ENCODE peak calls at places on chromosomes 2 and 18, in five cellular contexts. H is HFFc6, L is upper lobe of right lung, K is heart left ventricle, X is GM13977. Y is an unnamed sample.

GRCh38 chr2:134621939-134622705 is 96.7 kb downstream of the TMEM163 start:
- DNase-seq in X (no peak), L (no peak), H (no peak), K (no peak), Y (no peak)

GRCh38 chr2:134550566-134551164 is 168.1 kb downstream of the TMEM163 start:
- DNase-seq in H (no peak), L (no peak), K (no peak), X (no peak), Y (no peak)

GRCh38 chr2:231680284-231680991 is 27.9 kb upstream of the PTMA start:
- DNase-seq in H (no peak), K (no peak), L (peak), X (no peak), Y (no peak)

GRCh38 chr2:10486601-10487079 is 38.5 kb upstream of the ODC1 start:
- DNase-seq in L (no peak), K (no peak), H (no peak), X (no peak), Y (peak)

GRCh38 chr2:121104721-121105141 is 180.3 kb downstream of the TFCP2L1 start:
- DNase-seq in X (no peak), H (no peak), L (no peak), K (no peak), Y (no peak)

GRCh38 chr2:130740671-130741070 is 11.8 kb downstream of the GPR148 start:
- DNase-seq in X (no peak), H (no peak), L (no peak), K (no peak), Y (peak)

GRCh38 chr2:64952896-64953482 is 36.2 kb upstream of the SLC1A4 start:
- DNase-seq in H (peak), K (no peak), L (no peak), X (no peak), Y (no peak)

GRCh38 chr2:159476329-159476728 is 140.0 kb downstream of the BAZ2B start:
- DNase-seq in X (no peak), L (no peak), K (no peak), H (no peak), Y (no peak)

GRCh38 chr18:22300665-22301636 is 116.8 kb downstream of the CTAGE1 start:
- DNase-seq in K (no peak), H (no peak), L (no peak), X (no peak), Y (no peak)

GRCh38 chr18:11516988-11517630 is 92.3 kb upstream of the SLC35G4 start:
- DNase-seq in L (no peak), K (no peak), X (no peak), H (no peak), Y (no peak)

GRCh38 chr2:164711246-164712138 is 90.2 kb upstream of the GRB14 start:
- DNase-seq in X (no peak), K (no peak), L (no peak), H (no peak), Y (no peak)

GRCh38 chr18:51514128-51514527 is 316.6 kb upstream of the MEX3C start:
- DNase-seq in H (no peak), K (no peak), X (no peak), L (no peak), Y (no peak)

GRCh38 chr2:147663964-147664363 is 180.9 kb upstream of the ACVR2A start:
- DNase-seq in H (no peak), L (no peak), X (no peak), K (no peak), Y (no peak)

GRCh38 chr2:200703132-200703925 is 108.4 kb upstream of the BZW1 start:
- DNase-seq in K (no peak), L (no peak), X (no peak), H (peak), Y (no peak)

GRCh38 chr2:113185643-113186315 is 12.0 kb downstream of the PSD4 start:
- DNase-seq in H (no peak), K (no peak), X (no peak), L (peak), Y (no peak)

GRCh38 chr2:17935242-17935885 is 56.9 kb downstream of the KCNS3 start:
- DNase-seq in K (no peak), H (no peak), L (no peak), X (no peak), Y (no peak)

GRCh38 chr2:10501521-10501961 is 53.4 kb upstream of the ODC1 start:
- DNase-seq in L (no peak), K (no peak), H (no peak), X (no peak), Y (peak)

GRCh38 chr2:186349508-186349907 is 136.6 kb upstream of the ZC3H15 start:
- DNase-seq in H (peak), X (no peak), L (no peak), K (no peak), Y (no peak)

GRCh38 chr2:166573393-166573792 is 79.3 kb upstream of the SCN7A start:
- DNase-seq in K (no peak), X (no peak), L (no peak), H (peak), Y (no peak)

GRCh38 chr18:73888565-73888964 is 259.1 kb downstream of the FBXO15 start:
- DNase-seq in K (no peak), H (no peak), L (no peak), X (no peak), Y (no peak)

GRCh38 chr2:154427453-154427852 is 271.0 kb upstream of the KCNJ3 start:
- DNase-seq in X (no peak), L (no peak), H (no peak), K (no peak), Y (no peak)

GRCh38 chr2:207825958-207826330 is 56.2 kb upstream of the FZD5 start:
- DNase-seq in K (peak), L (no peak), X (no peak), H (no peak), Y (no peak)

GRCh38 chr2:110116033-110116710 is 550 bp upstream of the MALL start:
- DNase-seq in H (peak), X (no peak), K (peak), L (peak), Y (no peak)

GRCh38 chr2:241724259-241724974 is 10.0 kb upstream of the D2HGDH start:
- DNase-seq in X (peak), K (no peak), L (no peak), H (no peak), Y (no peak)

GRCh38 chr2:98539056-98539735 is 69.1 kb downstream of the COA5 start:
- DNase-seq in L (no peak), H (no peak), K (no peak), X (no peak), Y (no peak)

GRCh38 chr2:12424820-12425219 is 291.9 kb upstream of the TRIB2 start:
- DNase-seq in L (no peak), K (no peak), X (no peak), H (no peak), Y (no peak)

DNA sequence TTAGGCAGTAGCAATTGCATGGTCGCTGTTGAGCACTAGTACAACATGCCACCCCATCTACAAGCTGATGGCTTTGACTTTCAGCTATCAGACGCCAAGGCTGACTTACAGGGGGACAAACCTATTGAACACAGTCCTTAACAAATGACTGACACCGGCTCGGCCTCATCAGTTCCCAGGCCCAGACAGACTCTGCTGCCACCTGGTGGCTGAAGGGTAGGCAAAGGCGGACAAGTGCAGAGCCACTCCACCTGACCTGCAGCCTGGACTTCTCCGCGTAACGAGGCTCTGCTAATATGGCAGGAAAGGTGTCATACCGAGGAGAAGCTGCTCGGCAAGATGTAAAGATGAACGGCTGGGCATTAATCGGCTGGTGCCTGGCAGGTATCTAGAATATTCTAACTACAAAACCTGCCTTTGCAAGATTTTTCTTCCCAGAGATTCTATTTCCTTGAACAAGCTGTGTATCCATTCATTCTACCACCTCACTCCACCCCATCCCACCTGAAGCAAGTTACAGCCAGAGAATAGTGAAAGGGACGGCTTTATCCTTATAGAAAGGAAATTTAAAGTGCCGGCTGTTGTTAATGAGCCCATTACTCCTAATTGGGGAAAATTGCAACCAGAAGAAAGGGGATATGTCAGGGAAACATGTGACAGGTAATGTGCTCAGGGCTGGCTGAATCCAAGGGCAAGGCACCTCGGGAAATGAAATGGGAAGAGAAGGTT is 67.4 kb downstream of the STEAP3 start:
- DNase-seq in X (peak), H (peak), L (peak), K (peak), Y (peak)
- TF ChIP-seq CTCF in X (peak), H (peak), L (peak), K (peak), Y (peak)

GRCh38 chr2:156129227-156129626 is 203.3 kb downstream of the NR4A2 start:
- DNase-seq in L (no peak), K (no peak), H (no peak), X (no peak), Y (no peak)
- TF ChIP-seq CTCF in L (no peak), K (no peak), H (no peak), X (peak), Y (no peak)

GRCh38 chr2:239968717-239969116 is 56.4 kb downstream of the NDUFA10 start:
- DNase-seq in K (no peak), L (no peak), H (no peak), X (no peak), Y (no peak)
- TF ChIP-seq CTCF in K (no peak), L (no peak), H (no peak), X (no peak), Y (no peak)

DNA sequence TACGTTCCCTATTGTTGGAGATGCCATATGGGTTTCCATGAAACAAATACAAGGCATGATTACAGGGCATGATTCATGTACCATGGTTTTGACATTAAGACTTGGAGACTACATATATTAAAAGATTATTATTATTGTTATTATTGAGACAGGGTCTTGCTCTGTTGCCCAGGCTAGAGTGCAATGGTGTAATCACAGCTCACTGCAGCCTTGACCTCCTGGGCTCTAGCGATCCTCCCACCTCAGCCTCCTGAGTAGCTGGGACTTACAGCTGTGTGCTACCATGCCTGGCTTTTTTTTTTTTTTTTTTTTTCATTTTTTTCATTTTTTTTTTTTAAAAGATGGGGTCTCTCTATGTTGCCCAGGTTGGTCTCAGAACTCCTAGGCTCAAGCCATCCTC is 69.1 kb downstream of the MYOM1 start:
- DNase-seq in X (no peak), K (no peak), H (no peak), L (no peak), Y (no peak)
- TF ChIP-seq CTCF in X (no peak), K (no peak), H (no peak), L (no peak), Y (no peak)

GRCh38 chr2:16511041-16511440 is 154.6 kb downstream of the CYRIA start:
- DNase-seq in H (no peak), X (no peak), L (no peak), K (no peak), Y (no peak)

GRCh38 chr2:16506366-16506765 is 159.3 kb downstream of the CYRIA start:
- DNase-seq in X (no peak), H (no peak), L (no peak), K (no peak), Y (no peak)

GRCh38 chr2:16507655-16508054 is 158.0 kb downstream of the CYRIA start:
- DNase-seq in L (no peak), K (no peak), X (no peak), H (no peak), Y (no peak)

GRCh38 chr2:16509042-16509441 is 156.6 kb downstream of the CYRIA start:
- DNase-seq in L (no peak), X (no peak), H (no peak), K (no peak), Y (no peak)

GRCh38 chr2:16508061-16508851 is 157.4 kb downstream of the CYRIA start:
- DNase-seq in K (peak), X (peak), H (no peak), L (peak), Y (no peak)
- TF ChIP-seq CTCF in K (peak), X (peak), H (no peak), L (peak), Y (peak)

GRCh38 chr2:26034597-26035067 is 748 bp downstream of the RAB10 start:
- DNase-seq in K (no peak), X (no peak), H (no peak), L (no peak), Y (no peak)

GRCh38 chr2:26035110-26035728 is 1.3 kb downstream of the RAB10 start:
- DNase-seq in H (no peak), X (peak), K (no peak), L (no peak), Y (no peak)

GRCh38 chr2:26033769-26034596 is at the start of gene RAB10:
- DNase-seq in K (peak), X (peak), H (peak), L (peak), Y (peak)

GRCh38 chr2:26033270-26033768 is 565 bp upstream of the RAB10 start:
- DNase-seq in X (peak), H (peak), K (no peak), L (no peak), Y (peak)
- TF ChIP-seq CTCF in X (no peak), H (no peak), K (no peak), L (no peak), Y (no peak)

Y was measured in osteocyte.